ENCODE peak calls at places on chromosome 11, in five cellular contexts. U is effector memory CD4-positive, alpha-beta T cell; O is cardiac muscle cell; W is naive thymus-derived CD4-positive, alpha-beta T cell; G is pancreas. E is an unnamed sample.

GRCh38 chr11:2805388-2806057 is 80.1 kb downstream of the CDKN1C start:
- DNase-seq in U (no peak), O (no peak), W (no peak), G (peak; percentile 4), E (no peak)

GRCh38 chr11:118689503-118689851 is 10.0 kb upstream of the TREH start:
- DNase-seq in U (no peak), O (no peak), W (no peak), G (no peak), E (no peak)

GRCh38 chr11:9774591-9775392 is 110.9 kb downstream of the SWAP70 start:
- DNase-seq in U (no peak), O (no peak), W (no peak), G (no peak), E (no peak)

GRCh38 chr11:103465555-103466140 is 356.4 kb downstream of the DYNC2H1 start:
- DNase-seq in U (no peak), O (no peak), W (no peak), G (no peak), E (no peak)

GRCh38 chr11:57109331-57109730 is 72.4 kb upstream of the LRRC55 start:
- DNase-seq in U (no peak), O (no peak), W (no peak), G (no peak), E (no peak)

GRCh38 chr11:70503201-70503877 is 105.0 kb downstream of the CTTN start:
- DNase-seq in U (no peak), O (no peak), W (no peak), G (peak; percentile 43), E (no peak)

GRCh38 chr11:33187851-33188722 is 26.8 kb upstream of the CSTF3 start:
- DNase-seq in U (no peak), O (no peak), W (no peak), G (no peak), E (no peak)

GRCh38 chr11:90594658-90595057 is 371.8 kb upstream of the CHORDC1 start:
- DNase-seq in U (no peak), O (peak; percentile 69), W (no peak), G (no peak), E (no peak)

DNA sequence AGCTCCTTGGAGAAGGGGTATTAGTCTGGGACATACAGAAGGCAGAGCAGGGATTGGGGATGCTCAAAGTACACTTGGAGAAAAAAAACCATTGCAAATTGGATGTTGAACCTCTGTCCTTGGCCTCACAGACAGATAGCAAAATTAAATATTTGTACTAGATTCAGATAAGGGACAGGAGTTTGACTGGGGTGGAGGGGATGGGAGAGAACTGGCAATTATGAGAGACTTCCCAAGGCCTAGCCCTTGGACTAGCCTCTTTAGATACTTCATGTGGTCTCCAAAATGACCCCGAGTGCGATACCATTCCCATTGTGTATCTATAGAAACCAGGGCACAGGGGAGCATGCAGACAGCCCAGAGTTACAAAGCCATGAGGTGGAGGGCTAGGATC is 15.5 kb downstream of the DGAT2 start:
- DNase-seq in U (no peak), O (no peak), W (no peak), G (no peak), E (no peak)
- H3K4me1 ChIP-seq in U (no peaks in the 10 kb centered on the region), O (no peaks in the 10 kb centered on the region), W (no peaks in the 10 kb centered on the region), G (peaks cover 3% of the 10 kb centered on the region), E (no peaks in the 10 kb centered on the region)

GRCh38 chr11:61610905-61611304 is 30.0 kb upstream of the SYT7 start:
- DNase-seq in U (no peak), O (no peak), W (no peak), G (no peak), E (no peak)
- H3K27ac ChIP-seq in U (no peak overlapping the region), O (no peak overlapping the region), W (no peak overlapping the region), G (no peak overlapping the region), E (no peak overlapping the region)

GRCh38 chr11:86056262-86056911 is 12.5 kb downstream of the PICALM start:
- DNase-seq in U (no peak), O (no peak), W (no peak), G (no peak), E (no peak)
- H3K36me3 ChIP-seq in U (no peaks in the 10 kb centered on the region), O (no peaks in the 10 kb centered on the region), W (no peaks in the 10 kb centered on the region), G (no peaks in the 10 kb centered on the region), E (no peaks in the 10 kb centered on the region)

GRCh38 chr11:35159111-35159510 is 20.1 kb downstream of the CD44 start:
- DNase-seq in U (no peak), O (no peak), W (no peak), G (no peak), E (no peak)
- H3K4me1 ChIP-seq in U (peaks cover 92% of the 10 kb centered on the region), O (peaks cover 10% of the 10 kb centered on the region), W (peaks cover 98% of the 10 kb centered on the region), G (no peaks in the 10 kb centered on the region), E (peaks cover 100% of the 10 kb centered on the region)

GRCh38 chr11:62393735-62394134 is 25.1 kb upstream of the SCGB1A1 start:
- DNase-seq in U (no peak), O (no peak), W (no peak), G (peak; percentile 7), E (no peak)

GRCh38 chr11:62392944-62393628 is 25.7 kb upstream of the SCGB1A1 start:
- DNase-seq in U (no peak), O (no peak), W (peak; percentile 36), G (peak; percentile 42), E (peak; percentile 29)

GRCh38 chr11:62392506-62392905 is 26.3 kb upstream of the SCGB1A1 start:
- DNase-seq in U (no peak), O (no peak), W (no peak), G (peak; percentile 21), E (no peak)

GRCh38 chr11:62395885-62396778 is 22.7 kb upstream of the SCGB1A1 start:
- DNase-seq in U (no peak), O (no peak), W (no peak), G (peak; percentile 30), E (no peak)

DNA sequence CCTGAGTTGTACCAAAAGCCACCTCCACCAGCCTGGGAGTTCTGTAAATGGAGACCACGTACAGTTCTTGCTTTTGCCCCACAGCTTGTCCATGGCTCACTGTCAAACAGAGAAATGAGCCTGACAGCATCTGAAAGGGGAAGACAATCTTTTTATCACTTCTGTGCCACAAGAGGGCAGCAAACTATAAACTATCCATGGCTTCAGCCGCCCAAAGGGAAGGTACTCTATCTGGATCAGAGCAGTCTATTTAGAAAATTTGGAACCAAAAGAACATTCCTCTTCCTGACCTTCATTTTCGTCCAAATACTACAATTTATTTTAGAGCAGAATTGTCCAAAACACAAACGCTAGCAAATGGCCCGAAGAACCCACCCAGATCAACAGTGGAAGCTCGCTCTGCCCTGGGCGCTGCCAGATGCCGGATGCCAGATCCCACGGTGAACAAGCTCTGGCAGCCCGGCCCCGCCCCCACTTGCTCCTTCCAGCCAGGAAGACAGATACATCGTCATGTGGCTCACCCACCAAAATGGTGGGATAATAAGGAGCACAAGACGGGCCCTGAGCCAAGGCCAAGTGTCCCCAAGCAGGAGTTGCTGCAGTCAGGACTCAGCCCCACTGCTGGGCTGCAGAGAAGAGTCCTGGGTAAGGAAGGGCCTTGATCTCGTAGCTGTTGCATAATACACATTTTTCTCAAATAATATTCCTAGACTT is 23.9 kb upstream of the SCGB1A1 start:
- DNase-seq in U (no peak), O (peak; percentile 83), W (peak; percentile 53), G (peak; percentile 77), E (peak; percentile 56)
- H3K27ac ChIP-seq in U (no peak overlapping the region), O (no peak overlapping the region), W (no peak overlapping the region), G (peak overlapping the region; percentile 17), E (no peak overlapping the region)

GRCh38 chr11:65131895-65132237 is 2.5 kb downstream of the SYVN1 start:
- DNase-seq in U (no peak), O (no peak), W (no peak), G (no peak), E (no peak)
- H3K36me3 ChIP-seq in U (peaks cover 61% of the 10 kb centered on the region), O (peaks cover 36% of the 10 kb centered on the region), W (peaks cover 31% of the 10 kb centered on the region), G (peaks cover 61% of the 10 kb centered on the region), E (peaks cover 56% of the 10 kb centered on the region)

GRCh38 chr11:114082767-114083181 is 23.3 kb downstream of the ZBTB16 start:
- DNase-seq in U (no peak), O (peak; percentile 37), W (no peak), G (peak; percentile 68), E (no peak)
- H3K4me1 ChIP-seq in U (peaks cover 24% of the 10 kb centered on the region), O (peaks cover 20% of the 10 kb centered on the region), W (peaks cover 15% of the 10 kb centered on the region), G (peaks cover 61% of the 10 kb centered on the region), E (peaks cover 54% of the 10 kb centered on the region)

GRCh38 chr11:121578216-121579063 is 125.7 kb upstream of the SORL1-AS1 start:
- DNase-seq in U (no peak), O (no peak), W (no peak), G (no peak), E (no peak)

GRCh38 chr11:121575250-121575962 is 122.6 kb upstream of the SORL1-AS1 start:
- DNase-seq in U (no peak), O (no peak), W (no peak), G (no peak), E (no peak)

GRCh38 chr11:121577106-121577505 is 124.3 kb upstream of the SORL1-AS1 start:
- DNase-seq in U (no peak), O (no peak), W (no peak), G (no peak), E (no peak)

GRCh38 chr11:121576531-121576930 is 123.8 kb upstream of the SORL1-AS1 start:
- DNase-seq in U (no peak), O (no peak), W (no peak), G (no peak), E (no peak)

DNA sequence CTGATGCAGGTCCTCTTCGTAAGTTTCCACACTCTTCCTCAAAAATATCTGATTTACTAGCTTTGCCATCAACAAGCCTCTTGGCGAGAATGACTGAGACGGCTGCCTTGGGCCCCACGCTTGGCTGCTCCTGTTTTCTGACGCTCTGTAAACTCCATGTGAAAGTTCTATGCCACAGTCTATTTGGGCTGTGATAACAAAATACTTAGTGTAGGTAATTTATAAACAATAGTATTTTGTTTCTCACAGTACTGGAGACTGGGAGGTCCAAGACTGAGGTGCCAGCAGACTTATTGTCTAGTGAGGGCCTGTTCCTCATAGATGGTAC is 123.2 kb upstream of the SORL1-AS1 start:
- DNase-seq in U (no peak), O (no peak), W (no peak), G (no peak), E (no peak)
- H3K27ac ChIP-seq in U (no peak overlapping the region), O (no peak overlapping the region), W (no peak overlapping the region), G (no peak overlapping the region), E (no peak overlapping the region)